ENCODE peak calls at places on chromosome 21, in seven cellular contexts. N is psoas muscle, I is MM.1S, E is neuronal stem cell, S is sigmoid colon, Z is IMR-90, C is testis. F is an unnamed sample.

GRCh38 chr21:43866659-43867331 is 1.8 kb downstream of the AGPAT3 start:
- DNase-seq in N (no peak), I (peak; percentile 85), E (no peak), S (no peak), Z (no peak), C (no peak), F (no peak)

GRCh38 chr21:37384416-37384815 is 17.8 kb downstream of the DYRK1A start:
- DNase-seq in N (no peak), I (no peak), E (no peak), S (no peak), Z (no peak), C (no peak), F (no peak)

GRCh38 chr21:29168874-29169273 is 38.4 kb downstream of the MAP3K7CL start:
- DNase-seq in N (no peak), I (no peak), E (no peak), S (no peak), Z (no peak), C (no peak), F (no peak)

GRCh38 chr21:45556645-45557601 is 14.7 kb upstream of the SLC19A1 start:
- DNase-seq in N (peak; percentile 61), I (no peak), E (no peak), S (peak; percentile 69), Z (no peak), C (no peak), F (no peak)

GRCh38 chr21:45404726-45405270 is at the start of gene COL18A1:
- DNase-seq in N (peak; percentile 68), I (no peak), E (peak; percentile 57), S (peak; percentile 85), Z (peak; percentile 42), C (peak; percentile 60), F (no peak)

GRCh38 chr21:36883532-36884486 is 82.7 kb downstream of the HLCS start:
- DNase-seq in N (no peak), I (no peak), E (no peak), S (no peak), Z (peak; percentile 59), C (no peak), F (no peak)

GRCh38 chr21:45309069-45309521 is 21.4 kb upstream of the POFUT2 start:
- DNase-seq in N (peak; percentile 78), I (peak; percentile 61), E (peak; percentile 53), S (peak; percentile 89), Z (peak; percentile 64), C (peak; percentile 82), F (no peak)

GRCh38 chr21:44449473-44450363 is 5.6 kb upstream of the LRRC3 start:
- DNase-seq in N (peak; percentile 36), I (no peak), E (no peak), S (peak; percentile 48), Z (no peak), C (no peak), F (no peak)

GRCh38 chr21:37065561-37066177 is 7.2 kb downstream of the PIGP start:
- DNase-seq in N (no peak), I (no peak), E (no peak), S (no peak), Z (no peak), C (no peak), F (no peak)

GRCh38 chr21:37751268-37751975 is 164.8 kb downstream of the KCNJ6 start:
- DNase-seq in N (no peak), I (no peak), E (no peak), S (no peak), Z (peak; percentile 33), C (no peak), F (no peak)

GRCh38 chr21:14545906-14546480 is at the start of gene SAMSN1:
- DNase-seq in N (no peak), I (peak; percentile 54), E (no peak), S (peak; percentile 69), Z (no peak), C (peak; percentile 33), F (no peak)
- H3K4me3 ChIP-seq in N (peak within 1 kb of the TSS; percentile 38), I (no peak within 1 kb of the TSS), E (no peak within 1 kb of the TSS), S (no peak within 1 kb of the TSS), Z (no peak within 1 kb of the TSS), C (no peak within 1 kb of the TSS), F (peak within 1 kb of the TSS; percentile 9)

GRCh38 chr21:41891132-41891531 is 12.0 kb upstream of the PRDM15 start:
- DNase-seq in N (no peak), I (no peak), E (no peak), S (no peak), Z (no peak), C (no peak), F (no peak)

GRCh38 chr21:41890355-41890754 is 11.2 kb upstream of the PRDM15 start:
- DNase-seq in N (no peak), I (no peak), E (no peak), S (no peak), Z (no peak), C (no peak), F (no peak)

GRCh38 chr21:41887682-41888081 is 8.5 kb upstream of the PRDM15 start:
- DNase-seq in N (no peak), I (no peak), E (no peak), S (no peak), Z (no peak), C (no peak), F (no peak)

GRCh38 chr21:41886331-41886730 is 7.2 kb upstream of the PRDM15 start:
- DNase-seq in N (no peak), I (no peak), E (no peak), S (no peak), Z (no peak), C (no peak), F (no peak)

DNA sequence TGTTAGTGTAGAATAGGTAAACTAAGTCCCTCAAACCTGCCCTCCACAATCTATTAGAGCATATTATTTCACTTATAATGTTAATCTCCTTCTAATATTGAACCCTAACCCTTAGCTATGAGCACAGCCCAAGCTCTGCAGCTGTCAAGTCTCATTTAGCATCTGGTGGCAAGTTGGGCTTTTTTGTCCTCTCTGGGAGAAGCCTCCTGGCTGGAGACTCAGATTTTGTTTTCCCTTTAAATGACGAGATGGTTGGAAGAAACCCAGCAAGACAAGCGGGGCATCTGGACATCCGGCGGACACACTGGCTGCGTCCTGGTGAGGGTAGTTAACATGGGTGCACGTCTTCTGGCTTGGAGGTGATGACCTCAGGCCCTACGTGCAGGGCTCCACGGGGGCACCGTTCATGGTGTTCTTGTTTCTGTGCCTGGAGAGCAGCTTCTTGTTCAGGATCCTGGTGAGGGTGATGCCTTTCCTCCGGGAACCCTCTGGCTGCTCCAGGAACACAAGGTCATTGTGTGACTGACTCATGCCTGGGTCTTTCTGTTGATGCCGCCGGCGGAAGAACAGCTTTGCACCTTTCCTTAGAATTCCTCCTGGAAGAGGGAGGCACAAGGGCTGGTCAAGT is 9.7 kb upstream of the PRDM15 start:
- DNase-seq in N (no peak), I (no peak), E (no peak), S (no peak), Z (no peak), C (no peak), F (no peak)
- H3K27ac ChIP-seq in N (no peak overlapping the region), I (no peak overlapping the region), E (no peak overlapping the region), S (no peak overlapping the region), Z (no peak overlapping the region), C (no peak overlapping the region), F (no peak overlapping the region)

GRCh38 chr21:17542371-17542992 is 29.6 kb downstream of the CXADR start:
- DNase-seq in N (no peak), I (no peak), E (no peak), S (no peak), Z (no peak), C (no peak), F (no peak)
- H3K4me3 ChIP-seq in N (no peak overlapping the region), I (no peak overlapping the region), E (no peak overlapping the region), S (no peak overlapping the region), Z (no peak overlapping the region), C (no peak overlapping the region), F (no peak overlapping the region)

DNA sequence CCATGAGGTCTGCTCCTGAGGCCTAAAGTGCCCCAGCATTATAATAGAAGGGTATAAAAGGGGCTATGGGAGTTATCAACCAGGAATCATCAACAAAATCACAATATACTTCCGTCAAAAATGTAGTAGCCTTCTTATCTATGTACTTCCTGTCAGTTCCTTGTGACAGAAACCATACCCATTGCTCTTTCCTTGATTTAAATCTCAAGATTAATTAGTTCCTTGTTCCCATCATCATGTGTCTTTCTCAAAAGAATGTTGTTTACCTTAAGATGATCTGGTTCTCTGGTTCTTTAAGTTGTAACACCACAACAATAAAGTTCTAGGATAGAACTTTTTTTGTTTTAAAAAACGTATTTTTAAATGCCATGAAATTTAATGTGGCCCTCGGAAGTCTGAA is 833.3 kb downstream of the LTN1 start:
- DNase-seq in N (no peak), I (no peak), E (no peak), S (no peak), Z (no peak), C (no peak), F (no peak)
- H3K27ac ChIP-seq in N (no peak overlapping the region), I (no peak overlapping the region), E (no peak overlapping the region), S (no peak overlapping the region), Z (no peak overlapping the region), C (no peak overlapping the region), F (no peak overlapping the region)

GRCh38 chr21:33839167-33839716 is 76.4 kb downstream of the ATP5PO start:
- DNase-seq in N (no peak), I (no peak), E (no peak), S (no peak), Z (no peak), C (no peak), F (peak; percentile 68)

GRCh38 chr21:33840771-33841170 is 74.8 kb downstream of the ATP5PO start:
- DNase-seq in N (no peak), I (no peak), E (no peak), S (no peak), Z (peak; percentile 28), C (no peak), F (no peak)

GRCh38 chr21:33844104-33844889 is 71.3 kb downstream of the ATP5PO start:
- DNase-seq in N (no peak), I (no peak), E (peak; percentile 21), S (no peak), Z (no peak), C (no peak), F (peak; percentile 79)

GRCh38 chr21:33843216-33843615 is 72.4 kb downstream of the ATP5PO start:
- DNase-seq in N (peak; percentile 65), I (no peak), E (no peak), S (no peak), Z (no peak), C (peak; percentile 33), F (peak; percentile 77)

DNA sequence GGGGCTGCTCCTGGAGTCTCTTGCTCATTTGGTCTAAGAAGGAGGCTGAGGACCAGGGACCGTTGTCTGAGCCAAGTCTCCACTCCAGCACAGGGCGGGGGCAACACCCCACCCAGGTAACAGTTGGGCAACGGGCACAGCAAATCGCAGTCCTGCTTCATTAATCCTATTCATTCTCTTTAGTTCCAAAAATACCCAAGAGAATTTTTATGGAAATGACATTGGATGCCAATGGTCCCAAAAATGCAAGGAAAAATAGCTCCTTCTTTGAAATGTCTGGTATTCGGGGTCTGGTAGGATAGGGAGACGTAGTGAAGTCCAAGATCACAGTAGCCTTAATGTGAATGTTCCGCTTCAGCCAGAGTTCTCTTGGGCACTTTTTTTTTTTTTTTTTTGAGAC is 74.0 kb downstream of the ATP5PO start:
- DNase-seq in N (no peak), I (no peak), E (no peak), S (no peak), Z (no peak), C (no peak), F (no peak)
- H3K4me3 ChIP-seq in N (no peak overlapping the region), I (no peak overlapping the region), E (no peak overlapping the region), S (no peak overlapping the region), Z (no peak overlapping the region), C (no peak overlapping the region), F (no peak overlapping the region)

F was measured in coronary artery.